ENCODE peak calls at places on chromosomes 13 and 19, in seven cellular contexts. B, J, T, N, S, D and L are unnamed samples.

GRCh38 chr19:4431808-4432674 is 25.6 kb downstream of the UBXN6 start:
- DNase-seq in T (no peak), J (no peak), B (no peak), S (no peak), N (no peak), D (peak; percentile 12), L (no peak)

GRCh38 chr19:13091400-13092161 is 11.1 kb downstream of the LYL1 start:
- DNase-seq in S (no peak), T (no peak), J (peak; percentile 65), D (no peak), B (peak; percentile 91), N (no peak), L (no peak)

GRCh38 chr19:49328741-49329140 is 3.8 kb upstream of the SLC6A16 start:
- DNase-seq in T (no peak), J (no peak), B (no peak), S (no peak), D (no peak), N (no peak), L (no peak)

GRCh38 chr19:49441210-49441959 is at the start of gene SLC17A7:
- DNase-seq in D (no peak), J (peak; percentile 82), N (no peak), B (peak; percentile 85), T (no peak), S (peak; percentile 87), L (no peak)

GRCh38 chr13:29438772-29439171 is 156.7 kb downstream of the SLC7A1 start:
- DNase-seq in N (no peak), S (no peak), J (no peak), B (no peak), T (no peak), D (no peak), L (no peak)

GRCh38 chr19:8511573-8512101 is 2.3 kb downstream of the ZNF414 start:
- DNase-seq in T (peak; percentile 53), N (no peak), S (no peak), B (no peak), D (no peak), J (peak; percentile 79), L (no peak)

GRCh38 chr13:37889102-37889501 is 19.5 kb upstream of the TRPC4 start:
- DNase-seq in T (no peak), N (no peak), D (no peak), J (no peak), S (no peak), B (no peak), L (no peak)

GRCh38 chr19:19615086-19615485 is 3.4 kb downstream of the PBX4 start:
- DNase-seq in J (no peak), B (no peak), N (no peak), T (peak; percentile 66), D (no peak), S (no peak), L (no peak)

GRCh38 chr13:33015791-33016323 is 366 bp upstream of the KL start:
- DNase-seq in T (no peak), D (no peak), B (no peak), S (no peak), N (no peak), J (peak; percentile 57), L (no peak)

GRCh38 chr19:10831980-10832658 is 3.9 kb downstream of the TMED1 start:
- DNase-seq in D (no peak), N (no peak), T (no peak), S (no peak), B (no peak), J (no peak), L (no peak)

GRCh38 chr19:33410915-33411401 is 37.4 kb downstream of the CEBPG start:
- DNase-seq in S (no peak), N (no peak), T (no peak), D (no peak), B (no peak), J (no peak), L (peak; percentile 8)

GRCh38 chr19:38488811-38489481 is 55.5 kb downstream of the RYR1 start:
- DNase-seq in T (no peak), D (no peak), B (no peak), J (no peak), S (no peak), N (no peak), L (no peak)

GRCh38 chr19:29326351-29326750 is 113.4 kb upstream of the UQCRFS1 start:
- DNase-seq in S (peak; percentile 15), D (no peak), J (no peak), B (no peak), N (no peak), T (no peak), L (no peak)

GRCh38 chr13:78764665-78765064 is 105.7 kb upstream of the OBI1 start:
- DNase-seq in D (no peak), N (no peak), B (no peak), S (peak; percentile 5), T (no peak), J (peak; percentile 57), L (no peak)

GRCh38 chr13:42225051-42225450 is 46.9 kb upstream of the AKAP11 start:
- DNase-seq in T (no peak), D (no peak), S (no peak), J (no peak), B (no peak), N (no peak), L (no peak)

GRCh38 chr19:18290250-18291018 is 9.0 kb upstream of the JUND start:
- DNase-seq in B (no peak), N (no peak), S (peak; percentile 37), D (peak; percentile 79), J (no peak), T (no peak), L (no peak)

GRCh38 chr19:13277104-13277809 is 127.0 kb downstream of the IER2 start:
- DNase-seq in T (peak; percentile 80), S (peak; percentile 72), D (peak; percentile 71), J (peak; percentile 72), N (peak; percentile 66), B (peak; percentile 76), L (no peak)

GRCh38 chr13:97440598-97440997 is 6.6 kb downstream of the RAP2A start:
- DNase-seq in N (no peak), T (no peak), J (no peak), D (no peak), S (no peak), B (no peak), L (no peak)

GRCh38 chr19:3095375-3096191 is 1.4 kb downstream of the GNA11 start:
- DNase-seq in T (no peak), J (peak; percentile 68), N (peak; percentile 62), S (peak; percentile 40), D (no peak), B (no peak), L (no peak)

GRCh38 chr13:102805680-102806079 is 6.8 kb downstream of the BIVM start:
- DNase-seq in B (no peak), D (no peak), N (no peak), J (no peak), T (no peak), S (no peak), L (no peak)

GRCh38 chr13:102812616-102813287 is 13.8 kb downstream of the BIVM start:
- DNase-seq in S (no peak), N (no peak), B (no peak), T (no peak), J (no peak), D (no peak), L (no peak)

DNA sequence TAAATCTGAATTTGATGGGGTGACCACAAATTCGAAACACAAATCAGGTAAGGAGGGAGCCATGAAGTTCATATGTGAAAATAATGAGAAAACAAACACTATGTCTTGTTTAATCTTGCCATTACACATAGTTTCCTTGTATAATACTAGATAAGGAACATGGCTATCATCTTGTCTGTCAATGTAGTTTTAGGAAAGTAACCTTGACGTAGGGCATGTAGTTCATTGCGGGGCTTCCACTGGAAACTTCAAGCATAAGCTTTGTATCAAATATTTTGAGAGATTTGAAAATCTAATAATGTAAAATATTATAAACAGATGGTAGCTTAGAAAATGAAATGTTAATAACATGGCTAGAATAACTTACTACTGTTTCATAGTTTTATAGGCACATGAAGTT is 8.8 kb downstream of the BIVM start:
- DNase-seq in S (no peak), T (no peak), N (no peak), B (peak; percentile 21), J (no peak), D (no peak), L (no peak)
- TF ChIP-seq JUND in S (no peak), T (no peak), N (no peak), B (no peak), J (no peak), D (no peak), L (no peak)

GRCh38 chr19:36141039-36141914 is 1.4 kb downstream of the CAPNS1 start:
- DNase-seq in D (peak; percentile 53), T (peak; percentile 83), S (peak; percentile 94), B (peak; percentile 93), N (peak; percentile 73), J (peak; percentile 99), L (peak; percentile 86)

GRCh38 chr19:36139120-36139472 is 770 bp upstream of the CAPNS1 start:
- DNase-seq in T (no peak), D (no peak), B (no peak), J (no peak), S (no peak), N (peak; percentile 32), L (no peak)

GRCh38 chr19:36139473-36140288 is at the start of gene CAPNS1:
- DNase-seq in T (peak; percentile 95), J (peak; percentile 98), D (peak; percentile 88), S (peak; percentile 96), N (peak; percentile 88), B (peak; percentile 98), L (peak; percentile 95)

GRCh38 chr19:36142046-36142445 is 2.2 kb downstream of the CAPNS1 start:
- DNase-seq in B (no peak), T (no peak), D (no peak), N (no peak), S (no peak), J (no peak), L (no peak)

GRCh38 chr19:36140289-36141038 is 598 bp downstream of the CAPNS1 start:
- DNase-seq in D (no peak), B (peak; percentile 88), N (peak; percentile 53), J (peak; percentile 72), S (peak; percentile 87), T (no peak), L (peak; percentile 31)
- TF ChIP-seq JUND in D (no peak), B (no peak), N (no peak), J (no peak), S (no peak), T (no peak), L (no peak)

GRCh38 chr19:1469200-1469935 is 9.6 kb downstream of the C19orf25 start:
- DNase-seq in J (no peak), S (no peak), B (no peak), T (no peak), N (no peak), D (no peak), L (peak; percentile 57)
- TF ChIP-seq JUND in J (no peak), S (no peak), B (no peak), T (no peak), N (no peak), D (no peak), L (no peak)

GRCh38 chr13:50400035-50400726 is 384.9 kb downstream of the KCNRG start:
- DNase-seq in D (no peak), T (no peak), B (no peak), N (no peak), J (no peak), S (no peak), L (no peak)

GRCh38 chr13:50404769-50405168 is 389.5 kb downstream of the KCNRG start:
- DNase-seq in S (no peak), B (no peak), N (no peak), J (no peak), T (no peak), D (no peak), L (no peak)

GRCh38 chr13:50401721-50402510 is 386.7 kb downstream of the KCNRG start:
- DNase-seq in N (no peak), D (no peak), J (no peak), S (no peak), T (no peak), B (no peak), L (no peak)

GRCh38 chr13:50400930-50401553 is 385.8 kb downstream of the KCNRG start:
- DNase-seq in D (no peak), N (peak; percentile 5), T (no peak), B (no peak), J (no peak), S (no peak), L (no peak)

GRCh38 chr13:50403311-50403710 is 388.1 kb downstream of the KCNRG start:
- DNase-seq in B (no peak), N (peak; percentile 78), J (no peak), T (no peak), D (no peak), S (no peak), L (peak; percentile 41)
- TF ChIP-seq JUND in B (no peak), N (no peak), J (no peak), T (no peak), D (no peak), S (no peak), L (no peak)